ENCODE peak calls at places on chromosomes 11 and 22, in four cellular contexts. One of them, this sample, is unnamed.
A peak's percentile ranks its signal among the peaks of the same experiment; 100 is the strongest.

GRCh38 chr11:115696472-115697011 is 192.3 kb upstream of the CADM1 start:
- DNase-seq in nephron progenitor cell: no peak
- DNase-seq in thoracic aorta: no peak
- DNase-seq in GM23338: no peak
- DNase-seq in this sample: peak; percentile 37

GRCh38 chr11:64204464-64204989 is 2.0 kb upstream of the FERMT3 start:
- DNase-seq in nephron progenitor cell: peak; percentile 74
- DNase-seq in thoracic aorta: no peak
- DNase-seq in GM23338: peak; percentile 93
- DNase-seq in this sample: peak; percentile 94

GRCh38 chr11:33248416-33248957 is 8.7 kb upstream of the HIPK3 start:
- DNase-seq in nephron progenitor cell: no peak
- DNase-seq in thoracic aorta: no peak
- DNase-seq in GM23338: no peak
- DNase-seq in this sample: no peak

GRCh38 chr11:5380740-5381342 is 2.8 kb upstream of the OR51M1 start:
- DNase-seq in nephron progenitor cell: peak; percentile 66
- DNase-seq in thoracic aorta: no peak
- DNase-seq in GM23338: peak; percentile 89
- DNase-seq in this sample: no peak

GRCh38 chr11:63837719-63838118 is 1.2 kb upstream of the MARK2 start:
- DNase-seq in nephron progenitor cell: no peak
- DNase-seq in thoracic aorta: no peak
- DNase-seq in GM23338: no peak
- DNase-seq in this sample: no peak

GRCh38 chr22:22770280-22770871 is 117.2 kb upstream of the IGLL5 start:
- DNase-seq in nephron progenitor cell: peak; percentile 81
- DNase-seq in thoracic aorta: no peak
- DNase-seq in GM23338: peak; percentile 80
- DNase-seq in this sample: no peak

GRCh38 chr11:29781268-29781667 is 235.6 kb downstream of the KCNA4 start:
- DNase-seq in nephron progenitor cell: no peak
- DNase-seq in thoracic aorta: no peak
- DNase-seq in GM23338: no peak
- DNase-seq in this sample: no peak

GRCh38 chr11:109785714-109786113 is 307.5 kb upstream of the ZC3H12C start:
- DNase-seq in nephron progenitor cell: no peak
- DNase-seq in thoracic aorta: no peak
- DNase-seq in GM23338: no peak
- DNase-seq in this sample: no peak

GRCh38 chr22:31177420-31178162 is 17.6 kb downstream of the RNF185 start:
- DNase-seq in nephron progenitor cell: no peak
- DNase-seq in thoracic aorta: peak; percentile 51
- DNase-seq in GM23338: no peak
- DNase-seq in this sample: no peak

GRCh38 chr22:19822301-19823117 is 32.2 kb downstream of the GNB1L start:
- DNase-seq in nephron progenitor cell: no peak
- DNase-seq in thoracic aorta: no peak
- DNase-seq in GM23338: no peak
- DNase-seq in this sample: peak; percentile 54

GRCh38 chr11:37050311-37050710 is 452.3 kb upstream of the RAG2 start:
- DNase-seq in nephron progenitor cell: no peak
- DNase-seq in thoracic aorta: no peak
- DNase-seq in GM23338: no peak
- DNase-seq in this sample: no peak

GRCh38 chr11:108897071-108897481 is 232.2 kb downstream of the DDX10 start:
- DNase-seq in nephron progenitor cell: no peak
- DNase-seq in thoracic aorta: no peak
- DNase-seq in GM23338: no peak
- DNase-seq in this sample: no peak

GRCh38 chr22:23532756-23533155 is 47.3 kb downstream of the IGLL1 start:
- DNase-seq in nephron progenitor cell: no peak
- DNase-seq in thoracic aorta: no peak
- DNase-seq in GM23338: no peak
- DNase-seq in this sample: peak; percentile 54

GRCh38 chr22:46104881-46105493 is 45.3 kb upstream of the PPARA start:
- DNase-seq in nephron progenitor cell: no peak
- DNase-seq in thoracic aorta: no peak
- DNase-seq in GM23338: no peak
- DNase-seq in this sample: no peak
- TF ChIP-seq CTCF in nephron progenitor cell: no peak
- TF ChIP-seq CTCF in thoracic aorta: no peak
- TF ChIP-seq CTCF in GM23338: no peak
- TF ChIP-seq CTCF in this sample: no peak

GRCh38 chr11:43944761-43945311 is 2.4 kb downstream of the C11orf96 start:
- DNase-seq in nephron progenitor cell: peak; percentile 62
- DNase-seq in thoracic aorta: no peak
- DNase-seq in GM23338: peak; percentile 78
- DNase-seq in this sample: peak; percentile 86
- TF ChIP-seq CTCF in nephron progenitor cell: peak; percentile 77
- TF ChIP-seq CTCF in thoracic aorta: peak; percentile 86
- TF ChIP-seq CTCF in GM23338: peak; percentile 86
- TF ChIP-seq CTCF in this sample: peak; percentile 41

DNA sequence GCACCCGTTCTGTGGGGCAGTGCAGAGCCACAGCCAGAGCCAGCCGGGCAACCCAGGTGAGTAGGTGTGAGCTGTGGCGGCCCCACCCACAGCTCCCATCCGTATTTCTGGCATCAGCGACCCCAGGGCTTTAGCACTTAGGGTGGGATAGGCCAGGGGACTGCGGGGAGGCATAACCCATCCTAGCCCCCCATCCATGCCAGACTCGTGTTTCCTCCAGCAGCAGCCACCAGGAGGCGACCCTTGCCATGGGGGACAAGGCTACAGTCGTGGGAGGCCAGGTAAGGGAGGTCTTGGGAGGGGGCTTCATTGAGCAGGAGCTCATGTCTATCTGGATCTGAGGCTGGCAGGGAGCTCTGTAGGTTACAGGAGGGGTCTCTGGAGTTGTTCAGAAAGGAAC is 873 bp downstream of the OTOG start:
- DNase-seq in nephron progenitor cell: no peak
- DNase-seq in thoracic aorta: no peak
- DNase-seq in GM23338: peak; percentile 50
- DNase-seq in this sample: no peak
- TF ChIP-seq CTCF in nephron progenitor cell: no peak
- TF ChIP-seq CTCF in thoracic aorta: no peak
- TF ChIP-seq CTCF in GM23338: peak; percentile 72
- TF ChIP-seq CTCF in this sample: no peak

GRCh38 chr11:58788355-58789023 is 56.0 kb downstream of the GLYATL2 start:
- DNase-seq in nephron progenitor cell: peak; percentile 23
- DNase-seq in thoracic aorta: no peak
- DNase-seq in GM23338: peak; percentile 81
- DNase-seq in this sample: no peak
- TF ChIP-seq CTCF in nephron progenitor cell: peak; percentile 55
- TF ChIP-seq CTCF in thoracic aorta: no peak
- TF ChIP-seq CTCF in GM23338: peak; percentile 84
- TF ChIP-seq CTCF in this sample: no peak